ENCODE peak calls at places on chromosomes 2 and 18, in six cellular contexts. R, I, P, D, M and S are unnamed samples.
A peak's percentile ranks its signal among the peaks of the same experiment; 100 is the strongest.

GRCh38 chr2:51003345-51004192 is 28.4 kb downstream of the NRXN1 start:
- DNase-seq in D (no peak), M (no peak), P (no peak), I (no peak), R (no peak), S (no peak)

GRCh38 chr2:205161156-205161555 is 521.1 kb upstream of the NRP2 start:
- DNase-seq in P (no peak), M (no peak), D (no peak), R (no peak), I (no peak), S (no peak)

GRCh38 chr18:76480913-76481312 is 14.1 kb downstream of the ZNF516 start:
- DNase-seq in M (no peak), I (no peak), D (no peak), P (no peak), R (no peak), S (no peak)

GRCh38 chr2:64453710-64454315 is at the start of gene LGALSL:
- DNase-seq in I (no peak), R (peak; percentile 11), P (peak; percentile 90), M (peak; percentile 41), D (peak; percentile 91), S (peak; percentile 88)

GRCh38 chr2:200308421-200309295 is 2.2 kb downstream of the SPATS2L start:
- DNase-seq in M (no peak), D (no peak), P (no peak), I (no peak), R (no peak), S (no peak)

GRCh38 chr2:175837046-175837445 is 165.0 kb downstream of the LNPK start:
- DNase-seq in D (no peak), P (no peak), M (no peak), I (peak; percentile 17), R (peak; percentile 91), S (no peak)

GRCh38 chr2:235421618-235422017 is 72.2 kb upstream of the AGAP1 start:
- DNase-seq in D (no peak), P (peak; percentile 75), I (no peak), M (no peak), R (no peak), S (no peak)

GRCh38 chr2:112148477-112148876 is 10.3 kb downstream of the FBLN7 start:
- DNase-seq in R (no peak), M (no peak), I (no peak), P (peak; percentile 20), D (peak; percentile 44), S (peak; percentile 62)

GRCh38 chr2:224286923-224287322 is 115.0 kb downstream of the FAM124B start:
- DNase-seq in M (no peak), P (no peak), D (no peak), I (no peak), R (no peak), S (no peak)
- TF ChIP-seq CTCF in M (no peak), P (no peak), D (peak; percentile 25), I (no peak), R (peak; percentile 11), S (no peak)

GRCh38 chr2:230071421-230071820 is 2.7 kb upstream of the SLC16A14 start:
- DNase-seq in P (no peak), I (no peak), M (no peak), D (no peak), R (no peak), S (no peak)

GRCh38 chr2:230067990-230068657 is 600 bp downstream of the SLC16A14 start:
- DNase-seq in R (peak; percentile 1), M (peak; percentile 39), P (peak; percentile 52), I (no peak), D (no peak), S (peak; percentile 91)

GRCh38 chr2:230069418-230069817 is 694 bp upstream of the SLC16A14 start:
- DNase-seq in R (no peak), D (no peak), P (no peak), M (no peak), I (no peak), S (no peak)

DNA sequence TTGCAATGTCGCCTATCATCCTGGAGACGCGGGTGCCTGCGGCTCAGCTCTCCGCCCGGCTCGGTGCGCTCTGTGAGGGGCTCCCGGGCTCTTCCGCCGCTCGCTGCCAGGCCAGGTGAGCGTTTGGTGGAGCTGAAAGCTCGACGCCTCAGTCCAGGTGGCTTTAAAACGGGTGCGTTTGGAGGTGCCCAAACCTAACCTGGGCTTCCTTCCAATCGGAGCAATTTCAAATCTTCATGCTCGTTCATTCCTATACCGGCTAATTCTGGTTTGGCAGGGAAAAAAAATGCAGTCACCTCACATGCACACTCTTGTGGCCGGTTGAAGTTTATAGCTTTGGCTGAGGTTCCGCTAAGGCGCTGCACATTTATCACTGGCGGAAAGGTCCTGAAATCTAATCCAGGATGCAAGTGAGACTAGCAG is at the start of gene SLC16A14:
- DNase-seq in M (no peak), P (no peak), D (no peak), R (peak; percentile 53), I (no peak), S (no peak)
- TF ChIP-seq CTCF in M (no peak), P (no peak), D (peak; percentile 73), R (peak; percentile 62), I (no peak), S (peak; percentile 65)

DNA sequence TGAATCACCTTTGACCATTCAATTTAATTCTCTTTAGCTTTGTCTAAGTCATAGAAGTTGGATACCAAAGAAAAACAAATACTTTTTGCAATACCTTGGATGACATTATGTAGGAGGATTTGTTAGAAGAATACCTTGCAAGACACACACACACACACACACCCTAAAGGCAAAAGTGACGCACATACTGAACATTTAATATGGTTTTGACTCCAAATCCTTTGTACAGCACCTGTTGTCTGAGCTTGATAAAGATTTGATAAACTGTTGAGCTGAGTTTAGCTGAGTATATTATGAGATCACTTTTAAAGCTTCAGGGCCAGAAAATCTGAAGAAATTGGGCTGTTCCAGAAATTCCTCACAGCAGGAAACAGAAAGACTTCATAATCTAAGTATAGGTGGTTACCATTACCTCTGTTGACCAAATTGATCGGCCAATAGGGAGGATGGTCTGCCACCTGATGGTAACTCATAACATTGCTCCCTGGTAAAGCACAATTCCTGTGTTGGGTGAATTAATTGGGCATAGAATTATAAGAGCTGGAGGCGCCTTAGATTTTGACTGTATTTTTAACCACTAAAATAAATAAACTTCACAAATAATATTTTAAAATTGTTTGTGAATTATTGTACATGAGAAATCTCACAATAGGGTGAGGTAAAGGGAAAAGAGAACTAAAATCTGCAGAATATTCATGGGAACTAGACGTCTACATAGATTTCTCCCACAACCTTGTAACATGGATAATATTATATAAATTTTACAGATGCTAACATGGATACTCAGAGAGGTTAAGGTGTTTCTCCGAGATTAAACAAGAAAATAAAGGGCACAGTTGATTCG is 21.9 kb upstream of the RPIA start:
- DNase-seq in M (no peak), P (peak; percentile 33), I (no peak), D (no peak), R (peak; percentile 40), S (no peak)
- TF ChIP-seq CTCF in M (peak; percentile 40), P (peak; percentile 44), I (peak; percentile 60), D (peak; percentile 89), R (peak; percentile 77), S (peak; percentile 78)

GRCh38 chr2:168355110-168355509 is 101.0 kb upstream of the CERS6 start:
- DNase-seq in M (no peak), R (no peak), P (no peak), I (no peak), D (no peak), S (no peak)
- TF ChIP-seq CTCF in M (no peak), R (no peak), P (no peak), I (no peak), D (no peak), S (no peak)

DNA sequence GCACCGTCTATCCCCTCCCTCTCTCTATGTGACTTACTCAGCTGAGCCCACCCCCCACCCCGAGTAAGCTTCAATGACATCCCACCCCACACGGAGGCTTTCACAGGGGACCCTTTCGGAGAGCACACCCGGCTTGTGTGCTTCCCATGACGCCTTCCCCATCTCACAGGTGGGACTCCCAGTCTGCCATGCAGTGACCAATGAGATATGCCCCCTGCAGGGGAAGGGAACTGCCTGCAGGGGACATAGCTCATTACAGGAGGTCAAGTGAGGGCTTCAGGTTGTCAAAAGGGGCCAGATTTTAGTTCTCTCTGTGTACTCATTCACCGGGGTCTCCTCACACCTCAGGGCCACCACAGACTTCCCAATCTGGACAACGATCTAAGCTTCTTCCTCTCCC is 112.6 kb downstream of the GAREM1 start:
- DNase-seq in D (no peak), I (no peak), R (no peak), P (no peak), M (no peak), S (no peak)
- TF ChIP-seq CTCF in D (no peak), I (no peak), R (peak; percentile 28), P (no peak), M (no peak), S (no peak)

GRCh38 chr2:78992451-78992806 is 33.1 kb upstream of the REG3G start:
- DNase-seq in M (no peak), P (no peak), I (no peak), R (no peak), D (no peak), S (no peak)
- TF ChIP-seq CTCF in M (no peak), P (peak; percentile 14), I (no peak), R (peak; percentile 44), D (peak; percentile 69), S (peak; percentile 40)

GRCh38 chr2:44620189-44620990 is 258.6 kb downstream of the CAMKMT start:
- DNase-seq in R (no peak), P (no peak), M (no peak), D (no peak), I (no peak), S (no peak)
- TF ChIP-seq CTCF in R (no peak), P (no peak), M (no peak), D (no peak), I (no peak), S (no peak)

GRCh38 chr18:39487932-39488331 is 1922.3 kb upstream of the CELF4 start:
- DNase-seq in R (no peak), D (no peak), I (no peak), P (no peak), M (no peak), S (no peak)

GRCh38 chr18:39489426-39489825 is 1923.8 kb upstream of the CELF4 start:
- DNase-seq in D (no peak), R (no peak), P (no peak), M (no peak), I (no peak), S (no peak)

GRCh38 chr18:39481281-39481680 is 1915.7 kb upstream of the CELF4 start:
- DNase-seq in I (no peak), P (no peak), M (no peak), R (no peak), D (no peak), S (no peak)

GRCh38 chr18:39486268-39486667 is 1920.7 kb upstream of the CELF4 start:
- DNase-seq in M (no peak), R (no peak), D (no peak), I (no peak), P (no peak), S (no peak)

DNA sequence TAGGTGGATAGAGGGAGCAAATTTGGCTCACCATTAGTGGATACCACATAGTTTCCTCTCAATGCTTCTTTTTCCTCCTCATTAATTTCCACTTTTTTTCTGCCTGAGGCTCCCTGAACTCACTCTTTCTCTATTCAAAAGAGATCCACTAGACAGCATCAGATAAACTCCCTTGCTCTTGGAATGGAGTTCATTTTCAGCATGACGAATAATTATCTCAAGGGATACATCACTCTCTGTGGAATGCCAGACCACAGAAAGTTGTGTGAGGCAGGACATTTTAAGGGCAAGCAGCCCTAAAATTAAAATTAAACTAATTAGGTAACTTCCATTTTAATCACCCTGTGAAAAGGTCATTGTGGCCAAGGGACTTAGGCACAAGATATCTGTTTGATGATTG is 1920.1 kb upstream of the CELF4 start:
- DNase-seq in R (peak; percentile 4), P (no peak), M (no peak), I (peak; percentile 1), D (no peak), S (no peak)
- TF ChIP-seq CTCF in R (no peak), P (no peak), M (no peak), I (no peak), D (no peak), S (no peak)

GRCh38 chr2:101153077-101153707 is 2.0 kb upstream of the TBC1D8 start:
- DNase-seq in P (no peak), R (no peak), M (no peak), I (no peak), D (no peak), S (no peak)
- TF ChIP-seq CTCF in P (no peak), R (no peak), M (no peak), I (no peak), D (no peak), S (peak; percentile 4)